ENCODE peak calls at places on chromosomes 16 and 17, in four cellular contexts. One of them, this sample, is unnamed.

GRCh38 chr17:6476834-6477210 is 32.6 kb downstream of the PIMREG start:
- DNase-seq in K562: peak; percentile 75
- DNase-seq in GM12891: no peak
- DNase-seq in GM12878: no peak
- DNase-seq in this sample: no peak

GRCh38 chr17:6455321-6455705 is 11.1 kb downstream of the PIMREG start:
- DNase-seq in K562: no peak
- DNase-seq in GM12891: peak; percentile 60
- DNase-seq in GM12878: no peak
- DNase-seq in this sample: no peak

GRCh38 chr16:25135239-25135878 is 23.8 kb downstream of the LCMT1 start:
- DNase-seq in K562: no peak
- DNase-seq in GM12891: no peak
- DNase-seq in GM12878: no peak
- DNase-seq in this sample: no peak

GRCh38 chr17:8175795-8176196 is 384 bp downstream of the TMEM107 start:
- DNase-seq in K562: no peak
- DNase-seq in GM12891: no peak
- DNase-seq in GM12878: no peak
- DNase-seq in this sample: no peak

GRCh38 chr17:67992541-67993152 is 3.6 kb downstream of the C17orf58 start:
- DNase-seq in K562: no peak
- DNase-seq in GM12891: no peak
- DNase-seq in GM12878: no peak
- DNase-seq in this sample: no peak

GRCh38 chr16:10402975-10403374 is 17.1 kb downstream of the ATF7IP2 start:
- DNase-seq in K562: no peak
- DNase-seq in GM12891: no peak
- DNase-seq in GM12878: no peak
- DNase-seq in this sample: no peak

GRCh38 chr16:31177136-31177535 is 2.8 kb upstream of the FUS start:
- DNase-seq in K562: no peak
- DNase-seq in GM12891: no peak
- DNase-seq in GM12878: no peak
- DNase-seq in this sample: peak; percentile 65

GRCh38 chr16:19242186-19242585 is 43.3 kb upstream of the CLEC19A start:
- DNase-seq in K562: no peak
- DNase-seq in GM12891: no peak
- DNase-seq in GM12878: no peak
- DNase-seq in this sample: no peak

GRCh38 chr17:72489273-72489641 is 368.4 kb downstream of the SOX9 start:
- DNase-seq in K562: no peak
- DNase-seq in GM12891: no peak
- DNase-seq in GM12878: no peak
- DNase-seq in this sample: no peak

GRCh38 chr17:70558821-70559220 is 389.5 kb downstream of the KCNJ2 start:
- DNase-seq in K562: no peak
- DNase-seq in GM12891: no peak
- DNase-seq in GM12878: no peak
- DNase-seq in this sample: no peak

GRCh38 chr16:57165923-57166322 is 19.9 kb downstream of the PSME3IP1 start:
- DNase-seq in K562: no peak
- DNase-seq in GM12891: no peak
- DNase-seq in GM12878: no peak
- DNase-seq in this sample: no peak
- TF ChIP-seq SPI1 in K562: no peak
- TF ChIP-seq SPI1 in GM12891: no peak
- TF ChIP-seq SPI1 in GM12878: no peak
- TF ChIP-seq SPI1 in this sample: no peak

DNA sequence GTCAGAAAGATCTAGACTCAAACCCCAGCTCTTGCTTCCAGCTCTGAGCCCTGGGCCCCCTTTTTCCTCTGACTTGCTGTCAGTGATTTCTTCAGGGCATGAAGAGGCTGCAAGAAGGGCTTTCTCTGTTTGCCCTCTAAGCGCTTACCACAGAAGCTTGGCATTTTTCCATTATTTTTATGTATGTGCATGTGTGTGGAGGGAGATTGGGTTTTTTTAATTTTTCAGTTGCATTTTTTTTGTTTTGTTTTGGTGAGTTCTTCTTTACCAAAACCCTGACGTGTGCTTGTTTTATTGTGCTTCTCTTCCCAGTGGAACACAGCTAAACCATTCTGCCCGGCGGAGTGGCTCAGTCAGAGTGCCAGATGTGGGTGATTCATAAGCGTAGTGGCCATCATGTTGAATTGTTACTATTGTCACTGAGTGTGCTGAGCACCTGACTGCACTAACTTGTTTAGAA is 110.1 kb downstream of the GNAO1 start:
- DNase-seq in K562: no peak
- DNase-seq in GM12891: no peak
- DNase-seq in GM12878: no peak
- DNase-seq in this sample: no peak
- TF ChIP-seq SPI1 in K562: no peak
- TF ChIP-seq SPI1 in GM12891: no peak
- TF ChIP-seq SPI1 in GM12878: no peak
- TF ChIP-seq SPI1 in this sample: no peak

GRCh38 chr17:1787301-1787902 is 25.5 kb downstream of the SERPINF1 start:
- DNase-seq in K562: no peak
- DNase-seq in GM12891: no peak
- DNase-seq in GM12878: no peak
- DNase-seq in this sample: no peak
- TF ChIP-seq SPI1 in K562: no peak
- TF ChIP-seq SPI1 in GM12891: no peak
- TF ChIP-seq SPI1 in GM12878: no peak
- TF ChIP-seq SPI1 in this sample: no peak

DNA sequence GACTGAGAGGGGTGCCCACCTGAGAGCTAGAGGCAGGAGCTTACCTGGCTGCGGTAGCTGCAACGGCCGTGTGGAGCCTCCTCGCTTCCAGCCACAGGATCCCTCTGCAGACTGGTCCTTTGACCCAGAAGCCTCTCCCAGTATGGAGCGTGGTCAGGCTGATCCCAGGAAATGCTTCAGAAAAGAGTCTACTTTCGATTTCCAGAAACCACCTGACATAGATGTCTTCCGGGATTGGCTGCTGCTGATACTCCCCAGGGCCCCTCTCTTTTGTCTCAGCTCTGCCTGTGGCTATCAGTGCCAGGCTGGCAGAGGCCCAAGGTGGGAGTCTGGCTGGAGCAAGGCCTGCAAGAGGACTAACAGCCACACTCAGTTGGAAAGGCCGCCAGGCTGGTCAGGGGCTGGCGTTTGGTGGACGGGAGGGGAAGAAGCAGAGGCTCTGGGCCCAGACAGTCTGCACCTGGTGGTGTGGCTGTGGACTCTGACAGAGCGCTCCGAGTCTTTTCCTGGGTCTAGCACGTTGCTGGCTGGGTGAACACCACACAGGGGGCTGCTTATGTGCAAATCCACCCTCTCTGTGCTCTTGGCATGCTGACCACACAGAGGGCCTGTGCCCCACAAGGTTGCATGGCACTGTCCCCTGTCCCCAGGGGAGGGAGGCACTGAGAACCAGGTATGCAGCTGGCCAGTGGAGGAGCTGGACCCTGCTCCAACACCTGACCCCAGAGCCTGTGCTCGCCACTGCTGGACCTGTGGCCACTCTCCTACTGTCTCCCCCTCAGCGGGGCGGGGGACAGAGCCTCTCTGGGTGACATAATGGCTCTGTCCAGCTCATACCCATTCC is at the start of gene LGALS3BP:
- DNase-seq in K562: no peak
- DNase-seq in GM12891: no peak
- DNase-seq in GM12878: no peak
- DNase-seq in this sample: no peak
- TF ChIP-seq SPI1 in K562: no peak
- TF ChIP-seq SPI1 in GM12891: no peak
- TF ChIP-seq SPI1 in GM12878: no peak
- TF ChIP-seq SPI1 in this sample: no peak

DNA sequence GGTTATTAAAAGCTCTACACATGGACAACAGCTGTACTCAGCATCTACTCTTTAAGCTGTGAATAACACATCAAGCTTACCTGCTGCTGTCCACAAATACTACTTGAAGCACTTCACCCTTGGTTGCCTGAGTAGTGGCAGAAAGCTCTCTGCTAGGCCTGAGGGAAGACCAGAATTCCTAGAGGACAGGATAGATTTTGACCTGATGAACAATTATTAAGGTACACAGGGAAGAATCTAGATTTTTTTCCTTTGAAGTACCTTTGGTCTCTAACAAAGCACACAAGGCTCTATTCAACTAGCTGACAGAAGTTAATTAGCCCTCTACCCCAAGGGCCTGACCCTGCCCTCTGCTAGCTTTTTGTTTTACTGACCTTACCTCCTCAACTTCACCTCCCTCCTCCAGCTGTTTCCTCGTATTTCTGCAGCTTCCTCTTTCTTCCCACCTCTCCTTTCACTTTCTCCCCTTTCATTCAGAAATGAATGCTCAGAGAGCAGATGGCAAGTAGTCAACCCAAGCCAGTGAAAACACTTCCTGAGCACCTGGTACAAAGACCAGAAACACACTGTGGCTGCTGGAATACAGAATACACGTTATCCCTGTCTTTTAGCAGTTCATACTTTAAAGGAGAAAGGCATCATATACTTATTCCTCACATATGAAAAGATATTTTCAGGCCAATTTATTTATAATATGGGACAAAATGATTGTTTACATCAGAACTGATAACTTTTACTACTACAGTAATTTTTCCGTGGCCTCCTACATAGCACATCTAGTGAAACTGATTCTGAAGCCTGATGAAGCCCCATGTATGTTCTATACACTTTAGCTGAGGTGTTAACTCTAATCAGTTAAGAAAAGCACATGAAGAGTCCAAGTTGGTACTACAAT is 5.7 kb upstream of the VEZF1 start:
- DNase-seq in K562: no peak
- DNase-seq in GM12891: no peak
- DNase-seq in GM12878: no peak
- DNase-seq in this sample: peak; percentile 62
- TF ChIP-seq SPI1 in K562: peak; percentile 59
- TF ChIP-seq SPI1 in GM12891: peak; percentile 74
- TF ChIP-seq SPI1 in GM12878: peak; percentile 63
- TF ChIP-seq SPI1 in this sample: peak; percentile 78

DNA sequence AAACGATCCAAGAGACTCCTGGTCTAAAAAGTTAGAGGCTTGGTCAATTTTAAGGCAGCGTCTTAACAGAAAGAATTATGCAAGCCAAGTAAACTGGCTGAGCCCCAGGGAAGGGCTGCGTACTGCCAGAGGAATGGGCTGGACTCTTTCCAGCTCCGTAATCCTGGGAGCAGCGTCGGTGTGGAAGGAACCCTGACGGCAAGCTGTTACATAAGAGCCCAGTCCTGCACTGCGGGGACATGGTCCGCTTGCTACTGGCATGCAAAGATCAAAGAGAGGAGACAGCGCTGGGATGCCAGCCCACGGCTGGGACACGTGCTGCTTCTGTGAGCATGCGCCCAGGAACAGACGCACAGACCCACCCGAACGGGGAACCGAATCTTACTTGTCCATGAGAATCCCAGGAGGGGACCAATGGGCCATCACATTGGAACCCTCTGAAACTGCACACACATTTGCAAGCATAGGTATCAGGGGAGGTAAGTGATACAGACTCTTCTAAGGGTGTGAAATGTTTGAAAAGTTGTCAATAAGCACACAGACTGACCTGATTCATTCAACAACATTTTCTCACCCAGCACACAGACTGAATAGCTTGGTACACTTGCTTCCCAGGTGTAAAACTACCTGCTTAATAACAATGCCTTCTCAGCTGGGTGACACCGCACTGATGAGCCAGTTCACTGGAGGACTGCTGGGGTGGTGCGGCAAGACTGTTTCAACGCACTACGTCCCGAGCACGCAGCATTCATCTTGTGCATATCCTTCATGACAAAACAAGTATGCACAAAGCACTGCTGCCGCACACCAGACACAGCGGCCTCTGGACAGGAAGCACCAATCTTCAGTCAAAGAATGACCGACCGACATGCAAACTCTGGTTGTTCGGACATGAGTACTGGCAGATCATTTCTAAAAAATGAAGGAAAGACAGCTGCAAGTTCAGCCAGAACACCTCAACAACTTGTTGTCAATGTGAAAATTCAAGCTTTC is 94.9 kb downstream of the ANKRD11 start:
- DNase-seq in K562: no peak
- DNase-seq in GM12891: no peak
- DNase-seq in GM12878: no peak
- DNase-seq in this sample: no peak
- TF ChIP-seq SPI1 in K562: no peak
- TF ChIP-seq SPI1 in GM12891: no peak
- TF ChIP-seq SPI1 in GM12878: no peak
- TF ChIP-seq SPI1 in this sample: no peak

GRCh38 chr17:58330997-58331814 is 2.6 kb upstream of the TSPOAP1 start:
- DNase-seq in K562: peak; percentile 75
- DNase-seq in GM12891: no peak
- DNase-seq in GM12878: no peak
- DNase-seq in this sample: peak; percentile 99

GRCh38 chr17:58329808-58330543 is 1.4 kb upstream of the TSPOAP1 start:
- DNase-seq in K562: no peak
- DNase-seq in GM12891: no peak
- DNase-seq in GM12878: peak; percentile 85
- DNase-seq in this sample: peak; percentile 92

GRCh38 chr17:58329035-58329807 is 626 bp upstream of the TSPOAP1 start:
- DNase-seq in K562: peak; percentile 59
- DNase-seq in GM12891: no peak
- DNase-seq in GM12878: peak; percentile 97
- DNase-seq in this sample: peak; percentile 98

GRCh38 chr17:58331815-58332719 is 3.5 kb upstream of the TSPOAP1 start:
- DNase-seq in K562: peak; percentile 82
- DNase-seq in GM12891: no peak
- DNase-seq in GM12878: peak; percentile 92
- DNase-seq in this sample: peak; percentile 96

DNA sequence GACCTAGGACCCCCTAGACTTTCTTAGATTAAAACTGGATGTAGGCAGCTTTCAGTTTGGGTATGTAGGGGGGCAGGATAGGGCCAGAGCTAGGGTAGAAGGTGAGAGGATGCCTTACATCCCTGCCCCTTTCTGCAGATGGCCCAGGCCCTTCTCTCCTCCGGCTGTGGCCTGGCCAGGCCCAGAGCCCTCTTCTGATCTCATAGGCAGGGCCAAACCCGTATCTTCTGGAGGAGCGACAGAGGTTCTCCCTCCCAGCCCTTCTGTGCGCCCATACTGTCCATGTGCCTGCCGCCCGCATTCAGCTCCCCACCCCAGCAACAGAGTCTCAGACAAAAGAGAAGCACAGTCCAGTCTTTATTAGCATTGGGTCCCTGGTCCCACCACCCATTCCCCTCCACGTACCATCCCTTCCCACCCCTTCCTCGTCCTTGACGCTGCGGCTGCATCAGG is 2.0 kb upstream of the TSPOAP1 start:
- DNase-seq in K562: no peak
- DNase-seq in GM12891: no peak
- DNase-seq in GM12878: no peak
- DNase-seq in this sample: no peak
- TF ChIP-seq SPI1 in K562: no peak
- TF ChIP-seq SPI1 in GM12891: no peak
- TF ChIP-seq SPI1 in GM12878: no peak
- TF ChIP-seq SPI1 in this sample: no peak